ENCODE peak calls at places on chromosomes 12 and 14, in four cellular contexts. X is prostate gland, I is body of pancreas, H is stomach. J is an unnamed sample.

GRCh38 chr12:69105101-69105613 is 134.2 kb upstream of the CPSF6 start:
- DNase-seq in I (no peak), H (no peak), X (no peak), J (no peak)

GRCh38 chr12:79058342-79058741 is 193.8 kb downstream of the SYT1 start:
- DNase-seq in I (no peak), H (no peak), X (no peak), J (no peak)

GRCh38 chr12:92143280-92143679 is 2.4 kb downstream of the BTG1 start:
- DNase-seq in X (no peak), I (no peak), H (no peak), J (no peak)

GRCh38 chr12:91316825-91317224 is 134.2 kb upstream of the DCN start:
- DNase-seq in X (no peak), I (no peak), H (no peak), J (no peak)

GRCh38 chr14:91135039-91135438 is 21.2 kb downstream of the DGLUCY start:
- DNase-seq in I (no peak), H (no peak), X (no peak), J (no peak)

GRCh38 chr12:109994262-109995175 is 1.6 kb downstream of the GIT2 start:
- DNase-seq in I (no peak), H (no peak), X (no peak), J (no peak)

GRCh38 chr14:94593749-94594431 is 12.7 kb downstream of the SERPINA5 start:
- DNase-seq in X (no peak), I (peak), H (no peak), J (no peak)

GRCh38 chr12:71312767-71313375 is 126.7 kb upstream of the LGR5 start:
- DNase-seq in I (no peak), X (no peak), H (no peak), J (no peak)

GRCh38 chr14:69346710-69347109 is 51.4 kb downstream of the ERH start:
- DNase-seq in I (peak), X (no peak), H (peak), J (no peak)

GRCh38 chr12:116599285-116600122 is 40.3 kb downstream of the MAP1LC3B2 start:
- DNase-seq in H (peak), X (peak), I (peak), J (peak)

GRCh38 chr12:104292872-104293794 is 10.4 kb upstream of the EID3 start:
- DNase-seq in I (no peak), H (no peak), X (no peak), J (no peak)

GRCh38 chr12:678747-679712 is 15.8 kb upstream of the NINJ2 start:
- DNase-seq in I (no peak), X (no peak), H (no peak), J (no peak)
- H3K4me3 ChIP-seq in I (no peak), X (no peak), H (no peak), J (no peak)

GRCh38 chr14:100239200-100239839 is 376 bp downstream of the YY1 start:
- DNase-seq in X (no peak), I (peak), H (no peak), J (peak)

GRCh38 chr14:100238419-100239199 is at the start of gene YY1:
- DNase-seq in H (peak), I (peak), X (peak), J (peak)

GRCh38 chr14:100241279-100241678 is 2.3 kb downstream of the YY1 start:
- DNase-seq in H (no peak), I (no peak), X (no peak), J (no peak)

GRCh38 chr14:100240725-100241032 is 1.7 kb downstream of the YY1 start:
- DNase-seq in H (no peak), I (no peak), X (no peak), J (no peak)

GRCh38 chr14:100239840-100240724 is 1.1 kb downstream of the YY1 start:
- DNase-seq in H (peak), X (peak), I (peak), J (peak)
- TF ChIP-seq POLR2A in H (no peak), X (peak), I (peak), J (no peak)

GRCh38 chr12:53728206-53728605 is 954 bp upstream of the CALCOCO1 start:
- DNase-seq in H (no peak), I (no peak), X (no peak), J (no peak)

GRCh38 chr12:53726946-53727309 is 324 bp downstream of the CALCOCO1 start:
- DNase-seq in H (no peak), X (no peak), I (no peak), J (peak)

GRCh38 chr12:53727310-53728041 is at the start of gene CALCOCO1:
- DNase-seq in H (peak), I (peak), X (peak), J (peak)

GRCh38 chr12:53726342-53726741 is 910 bp downstream of the CALCOCO1 start:
- DNase-seq in X (no peak), H (no peak), I (no peak), J (peak)

DNA sequence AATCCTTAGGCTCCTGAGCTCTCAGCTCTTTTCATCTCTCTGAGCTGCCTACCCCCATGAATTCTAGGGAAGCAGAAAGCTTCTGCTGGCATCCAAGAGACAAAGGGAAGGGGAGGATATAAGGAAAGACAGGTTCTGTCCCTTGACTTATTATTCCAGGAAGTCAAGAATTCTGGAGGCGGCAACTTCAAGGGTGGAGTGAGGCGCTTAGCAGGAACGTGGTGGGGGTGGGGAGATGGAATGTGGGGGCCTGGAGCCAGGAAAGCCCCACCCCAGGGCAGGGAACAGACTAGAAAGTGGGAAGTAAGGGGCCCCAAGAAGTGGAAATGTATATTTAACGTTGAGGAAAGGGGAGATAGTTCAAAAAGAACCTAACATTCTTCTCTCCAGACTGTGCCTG is 1.4 kb downstream of the CALCOCO1 start:
- DNase-seq in X (no peak), I (no peak), H (peak), J (peak)
- H3K4me3 ChIP-seq in X (peak), I (no peak), H (peak), J (peak)

DNA sequence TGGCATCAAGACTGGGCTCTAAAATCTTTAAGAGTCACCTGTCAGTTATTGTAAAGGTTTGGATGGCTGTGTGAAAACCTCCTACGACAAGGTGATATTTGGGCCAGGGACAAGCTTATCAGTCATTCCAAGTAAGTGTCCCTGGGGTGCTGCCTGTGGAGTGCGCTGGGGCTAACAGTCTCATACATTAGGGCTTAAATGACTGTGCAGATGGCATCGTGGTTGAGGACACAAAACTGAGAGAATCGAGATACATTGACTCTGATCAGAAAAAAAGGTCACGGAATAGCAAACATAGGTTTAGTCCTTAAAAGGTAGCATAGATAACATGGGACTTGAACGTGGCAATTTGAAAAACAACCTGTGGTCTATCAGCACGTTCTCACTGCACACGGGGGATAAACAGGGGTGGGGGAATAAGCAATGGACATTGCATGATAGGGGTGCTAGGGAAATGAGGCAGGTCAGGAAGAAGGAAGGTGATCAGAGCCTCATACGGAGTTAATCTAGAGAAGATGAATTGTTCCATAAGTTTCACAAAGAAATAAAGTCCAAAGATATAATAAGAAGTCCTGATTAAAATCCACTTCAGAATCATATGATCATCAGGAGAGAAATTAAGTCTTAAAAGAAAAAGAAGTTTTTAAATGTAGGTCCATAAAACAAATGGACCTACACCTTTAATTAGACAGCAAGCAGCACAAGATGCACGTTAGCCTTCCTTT is 100.3 kb downstream of the DAD1 start:
- DNase-seq in H (no peak), X (no peak), I (no peak), J (no peak)
- TF ChIP-seq POLR2A in H (no peak), X (no peak), I (no peak), J (no peak)

GRCh38 chr14:97332591-97332984 is 535.4 kb downstream of the VRK1 start:
- DNase-seq in X (no peak), I (no peak), H (no peak), J (no peak)
- H3K4me3 ChIP-seq in X (no peak), I (no peak), H (no peak), J (no peak)

J was measured in spleen.